ENCODE peak calls at places on chromosomes 7 and 10, in six cellular contexts. M is H7; R is HCT116; A is activated CD4-positive, CD25-positive, alpha-beta regulatory T cell; Y is choroid plexus epithelial cell; N is DMS153. Z is an unnamed sample.

GRCh38 chr7:835021-835420 is 2.7 kb downstream of the SUN1 start:
- DNase-seq in M (no peak), R (no peak), A (no peak), Y (no peak), N (no peak), Z (no peak)

GRCh38 chr7:832968-833424 is 720 bp downstream of the SUN1 start:
- DNase-seq in M (no peak), R (no peak), A (no peak), Y (no peak), N (no peak), Z (no peak)

GRCh38 chr10:46006219-46006618 is 24.2 kb downstream of the NCOA4 start:
- DNase-seq in M (no peak), R (no peak), A (no peak), Y (peak; percentile 66), N (no peak), Z (peak; percentile 48)

GRCh38 chr7:33904680-33905388 is 505 bp upstream of the BMPER start:
- DNase-seq in M (peak; percentile 84), R (no peak), A (no peak), Y (peak; percentile 31), N (peak; percentile 55), Z (peak; percentile 25)

GRCh38 chr7:27187702-27188665 is 3.0 kb upstream of the HOXA11 start:
- DNase-seq in M (peak; percentile 74), R (no peak), A (no peak), Y (no peak), N (no peak), Z (no peak)

GRCh38 chr10:99915414-99915813 is 94.3 kb downstream of the DNMBP start:
- DNase-seq in M (no peak), R (no peak), A (no peak), Y (no peak), N (no peak), Z (no peak)

GRCh38 chr10:44193567-44194220 is 191.2 kb downstream of the CXCL12 start:
- DNase-seq in M (no peak), R (no peak), A (no peak), Y (no peak), N (no peak), Z (no peak)

GRCh38 chr7:86644282-86645173 is 819 bp downstream of the GRM3 start:
- DNase-seq in M (peak; percentile 70), R (no peak), A (no peak), Y (no peak), N (no peak), Z (no peak)

GRCh38 chr10:71259282-71259681 is 46.9 kb downstream of the UNC5B start:
- DNase-seq in M (no peak), R (no peak), A (no peak), Y (no peak), N (no peak), Z (no peak)

GRCh38 chr7:123863461-123863860 is 18.5 kb downstream of the HYAL4 start:
- DNase-seq in M (no peak), R (no peak), A (no peak), Y (no peak), N (no peak), Z (no peak)

GRCh38 chr10:127402596-127403409 is 146.3 kb upstream of the NPS start:
- DNase-seq in M (no peak), R (no peak), A (no peak), Y (no peak), N (no peak), Z (no peak)

GRCh38 chr7:151082151-151083070 is 882 bp downstream of the TMUB1 start:
- DNase-seq in M (peak; percentile 52), R (no peak), A (no peak), Y (no peak), N (no peak), Z (no peak)

GRCh38 chr10:110783509-110784103 is 88.1 kb upstream of the PDCD4 start:
- DNase-seq in M (no peak), R (no peak), A (peak; percentile 27), Y (no peak), N (no peak), Z (no peak)

GRCh38 chr10:70656489-70656888 is 15.8 kb upstream of the ADAMTS14 start:
- DNase-seq in M (no peak), R (no peak), A (no peak), Y (peak; percentile 99), N (no peak), Z (peak; percentile 99)

GRCh38 chr7:111741811-111742240 is 179.5 kb upstream of the IMMP2L start:
- DNase-seq in M (peak; percentile 42), R (peak; percentile 75), A (no peak), Y (peak; percentile 90), N (peak; percentile 63), Z (peak; percentile 84)

GRCh38 chr7:139886206-139886605 is 57.1 kb downstream of the TBXAS1 start:
- DNase-seq in M (no peak), R (no peak), A (no peak), Y (no peak), N (no peak), Z (no peak)

GRCh38 chr10:80751940-80752339 is 214.2 kb downstream of the SH2D4B start:
- DNase-seq in M (no peak), R (no peak), A (no peak), Y (no peak), N (no peak), Z (no peak)

GRCh38 chr10:32379314-32379949 is 32.5 kb upstream of the EPC1 start:
- DNase-seq in M (peak; percentile 27), R (peak; percentile 62), A (no peak), Y (peak; percentile 79), N (peak; percentile 68), Z (peak; percentile 79)

GRCh38 chr10:110512461-110513187 is 14.9 kb downstream of the DUSP5 start:
- DNase-seq in M (no peak), R (no peak), A (no peak), Y (peak; percentile 94), N (no peak), Z (peak; percentile 92)

GRCh38 chr10:44982496-44982895 is 3.9 kb upstream of the DEPP1 start:
- DNase-seq in M (no peak), R (no peak), A (no peak), Y (no peak), N (no peak), Z (no peak)

GRCh38 chr10:17703706-17704105 is 48.3 kb upstream of the TMEM236 start:
- DNase-seq in M (no peak), R (no peak), A (no peak), Y (no peak), N (no peak), Z (no peak)

GRCh38 chr10:3873728-3874461 is 88.9 kb upstream of the KLF6 start:
- DNase-seq in M (peak; percentile 41), R (peak; percentile 51), A (no peak), Y (peak; percentile 92), N (peak; percentile 35), Z (peak; percentile 83)

GRCh38 chr7:90391488-90391887 is 11.8 kb upstream of the CLDN12 start:
- DNase-seq in M (no peak), R (no peak), A (no peak), Y (no peak), N (no peak), Z (no peak)

GRCh38 chr10:107619124-107619523 is 454.6 kb upstream of the SORCS1 start:
- DNase-seq in M (peak; percentile 15), R (no peak), A (no peak), Y (no peak), N (no peak), Z (no peak)

Z was measured in astrocyte of the spinal cord.